ENCODE peak calls at places on chromosomes 13 and 19, in six cellular contexts. One of them, this sample, is unnamed.

GRCh38 chr13:27080018-27080948 is 91.3 kb downstream of the USP12 start:
- DNase-seq in lower lobe of right lung: no peak
- DNase-seq in left lung: no peak
- DNase-seq in fibroblast of mammary gland: no peak
- DNase-seq in MM.1S: no peak
- DNase-seq in uterus: no peak
- DNase-seq in this sample: no peak

GRCh38 chr19:35266149-35266903 is 2.4 kb upstream of the USF2 start:
- DNase-seq in lower lobe of right lung: peak
- DNase-seq in left lung: peak
- DNase-seq in fibroblast of mammary gland: no peak
- DNase-seq in MM.1S: no peak
- DNase-seq in uterus: peak
- DNase-seq in this sample: no peak

GRCh38 chr13:73715910-73716257 is 418.3 kb downstream of the KLF12 start:
- DNase-seq in lower lobe of right lung: no peak
- DNase-seq in left lung: no peak
- DNase-seq in fibroblast of mammary gland: no peak
- DNase-seq in MM.1S: peak
- DNase-seq in uterus: no peak
- DNase-seq in this sample: no peak

GRCh38 chr13:85140192-85140591 is 659.0 kb downstream of the SLITRK6 start:
- DNase-seq in lower lobe of right lung: no peak
- DNase-seq in left lung: no peak
- DNase-seq in fibroblast of mammary gland: no peak
- DNase-seq in MM.1S: no peak
- DNase-seq in uterus: no peak
- DNase-seq in this sample: no peak

GRCh38 chr13:26695891-26696311 is 64.7 kb downstream of the GPR12 start:
- DNase-seq in lower lobe of right lung: no peak
- DNase-seq in left lung: peak
- DNase-seq in fibroblast of mammary gland: no peak
- DNase-seq in MM.1S: no peak
- DNase-seq in uterus: no peak
- DNase-seq in this sample: no peak

GRCh38 chr13:110509478-110509926 is 52.0 kb downstream of the RAB20 start:
- DNase-seq in lower lobe of right lung: no peak
- DNase-seq in left lung: no peak
- DNase-seq in fibroblast of mammary gland: no peak
- DNase-seq in MM.1S: no peak
- DNase-seq in uterus: no peak
- DNase-seq in this sample: no peak

GRCh38 chr19:49879243-49879960 is 1.9 kb downstream of the TBC1D17 start:
- DNase-seq in lower lobe of right lung: peak
- DNase-seq in left lung: peak
- DNase-seq in fibroblast of mammary gland: no peak
- DNase-seq in MM.1S: no peak
- DNase-seq in uterus: peak
- DNase-seq in this sample: no peak

GRCh38 chr13:104181526-104182231 is 1115.5 kb upstream of the SLC10A2 start:
- DNase-seq in lower lobe of right lung: no peak
- DNase-seq in left lung: no peak
- DNase-seq in fibroblast of mammary gland: no peak
- DNase-seq in MM.1S: no peak
- DNase-seq in uterus: no peak
- DNase-seq in this sample: no peak

GRCh38 chr13:49810825-49811526 is 18.5 kb upstream of the KPNA3 start:
- DNase-seq in lower lobe of right lung: no peak
- DNase-seq in left lung: no peak
- DNase-seq in fibroblast of mammary gland: peak
- DNase-seq in MM.1S: no peak
- DNase-seq in uterus: no peak
- DNase-seq in this sample: no peak

GRCh38 chr13:97588993-97589392 is 155.0 kb downstream of the RAP2A start:
- DNase-seq in lower lobe of right lung: no peak
- DNase-seq in left lung: no peak
- DNase-seq in fibroblast of mammary gland: no peak
- DNase-seq in MM.1S: no peak
- DNase-seq in uterus: no peak
- DNase-seq in this sample: no peak
- TF ChIP-seq CTCF in lower lobe of right lung: no peak
- TF ChIP-seq CTCF in left lung: no peak
- TF ChIP-seq CTCF in fibroblast of mammary gland: no peak
- TF ChIP-seq CTCF in MM.1S: no peak
- TF ChIP-seq CTCF in uterus: no peak
- TF ChIP-seq CTCF in this sample: no peak

GRCh38 chr13:40109324-40109958 is 454.0 kb downstream of the COG6 start:
- DNase-seq in lower lobe of right lung: no peak
- DNase-seq in left lung: no peak
- DNase-seq in fibroblast of mammary gland: peak
- DNase-seq in MM.1S: no peak
- DNase-seq in uterus: peak
- DNase-seq in this sample: no peak
- H3K4me3 ChIP-seq in lower lobe of right lung: no peak
- H3K4me3 ChIP-seq in left lung: no peak
- H3K4me3 ChIP-seq in fibroblast of mammary gland: peak
- H3K4me3 ChIP-seq in MM.1S: no peak
- H3K4me3 ChIP-seq in uterus: no peak
- H3K4me3 ChIP-seq in this sample: no peak

GRCh38 chr19:19663292-19664120 is at the start of gene ATP13A1:
- DNase-seq in lower lobe of right lung: peak
- DNase-seq in left lung: peak
- DNase-seq in fibroblast of mammary gland: peak
- DNase-seq in MM.1S: peak
- DNase-seq in uterus: peak
- DNase-seq in this sample: peak
- TF ChIP-seq CTCF in lower lobe of right lung: no peak
- TF ChIP-seq CTCF in left lung: no peak
- TF ChIP-seq CTCF in fibroblast of mammary gland: no peak
- TF ChIP-seq CTCF in MM.1S: peak
- TF ChIP-seq CTCF in uterus: no peak
- TF ChIP-seq CTCF in this sample: peak

GRCh38 chr19:1491849-1492170 is 829 bp downstream of the REEP6 start:
- DNase-seq in lower lobe of right lung: no peak
- DNase-seq in left lung: no peak
- DNase-seq in fibroblast of mammary gland: no peak
- DNase-seq in MM.1S: no peak
- DNase-seq in uterus: no peak
- DNase-seq in this sample: no peak
- H3K4me3 ChIP-seq in lower lobe of right lung: peak
- H3K4me3 ChIP-seq in left lung: no peak
- H3K4me3 ChIP-seq in fibroblast of mammary gland: no peak
- H3K4me3 ChIP-seq in MM.1S: no peak
- H3K4me3 ChIP-seq in uterus: no peak
- H3K4me3 ChIP-seq in this sample: no peak

DNA sequence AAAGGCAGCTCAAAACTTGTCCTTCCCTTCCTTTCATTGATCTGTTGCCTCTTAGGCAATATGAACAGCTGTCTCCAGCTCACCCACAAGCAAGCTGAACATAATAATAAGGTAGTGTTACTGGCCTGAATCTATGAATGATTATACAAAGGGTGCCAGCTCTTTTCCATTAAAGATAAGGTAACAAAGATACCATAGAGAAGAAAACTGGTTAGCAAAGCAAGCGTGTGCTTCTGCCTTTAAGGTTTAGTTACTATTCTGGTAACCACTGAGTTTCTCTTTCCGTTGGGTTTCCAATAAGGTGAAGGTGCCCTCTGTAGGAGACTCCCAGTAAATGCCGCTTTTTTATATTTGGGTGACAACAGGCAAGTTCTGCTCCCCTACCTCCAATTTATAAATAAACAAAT is 12.1 kb upstream of the DACH1 start:
- DNase-seq in lower lobe of right lung: no peak
- DNase-seq in left lung: no peak
- DNase-seq in fibroblast of mammary gland: no peak
- DNase-seq in MM.1S: peak
- DNase-seq in uterus: no peak
- DNase-seq in this sample: peak
- TF ChIP-seq CTCF in lower lobe of right lung: peak
- TF ChIP-seq CTCF in left lung: peak
- TF ChIP-seq CTCF in fibroblast of mammary gland: peak
- TF ChIP-seq CTCF in MM.1S: peak
- TF ChIP-seq CTCF in uterus: peak
- TF ChIP-seq CTCF in this sample: peak

DNA sequence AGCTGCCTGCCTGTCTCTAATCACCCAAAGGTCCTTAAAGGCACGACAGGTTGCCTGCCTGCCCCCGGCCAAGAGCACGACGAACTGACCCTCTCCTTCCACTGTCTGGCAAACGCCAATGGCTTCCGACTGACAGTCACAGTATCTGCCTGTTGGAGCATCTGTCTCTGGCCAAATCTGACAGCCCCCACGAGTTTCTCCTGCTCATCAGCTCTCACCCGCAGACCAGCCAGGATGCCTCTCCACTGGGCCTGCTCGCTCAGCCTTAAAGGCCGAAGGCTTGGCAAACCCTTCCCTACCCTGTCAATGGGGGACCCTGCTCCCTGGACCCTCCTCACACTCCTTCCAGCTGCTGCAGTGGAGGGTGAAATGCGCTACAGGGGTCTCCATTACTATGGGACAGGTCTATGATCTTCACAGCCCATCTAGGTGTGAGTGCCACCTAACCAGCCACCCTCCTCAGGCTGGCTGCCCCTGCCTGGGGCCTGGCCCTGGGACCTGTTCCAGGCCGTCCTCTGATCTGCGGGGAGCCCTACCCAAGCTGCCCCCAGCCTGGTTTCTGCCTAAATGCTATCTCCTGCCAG is 932 bp downstream of the FAM83E start:
- DNase-seq in lower lobe of right lung: no peak
- DNase-seq in left lung: no peak
- DNase-seq in fibroblast of mammary gland: no peak
- DNase-seq in MM.1S: no peak
- DNase-seq in uterus: no peak
- DNase-seq in this sample: peak
- H3K4me3 ChIP-seq in lower lobe of right lung: peak
- H3K4me3 ChIP-seq in left lung: peak
- H3K4me3 ChIP-seq in fibroblast of mammary gland: no peak
- H3K4me3 ChIP-seq in MM.1S: no peak
- H3K4me3 ChIP-seq in uterus: no peak
- H3K4me3 ChIP-seq in this sample: no peak

GRCh38 chr19:47813995-47814328 is 7.8 kb upstream of the CRX start:
- DNase-seq in lower lobe of right lung: no peak
- DNase-seq in left lung: no peak
- DNase-seq in fibroblast of mammary gland: no peak
- DNase-seq in MM.1S: no peak
- DNase-seq in uterus: no peak
- DNase-seq in this sample: no peak
- TF ChIP-seq CTCF in lower lobe of right lung: no peak
- TF ChIP-seq CTCF in left lung: no peak
- TF ChIP-seq CTCF in fibroblast of mammary gland: no peak
- TF ChIP-seq CTCF in MM.1S: no peak
- TF ChIP-seq CTCF in uterus: no peak
- TF ChIP-seq CTCF in this sample: no peak

GRCh38 chr19:14383898-14384669 is 2.8 kb downstream of the ADGRE5 start:
- DNase-seq in lower lobe of right lung: peak
- DNase-seq in left lung: no peak
- DNase-seq in fibroblast of mammary gland: peak
- DNase-seq in MM.1S: no peak
- DNase-seq in uterus: peak
- DNase-seq in this sample: peak

GRCh38 chr19:14381689-14382474 is 638 bp downstream of the ADGRE5 start:
- DNase-seq in lower lobe of right lung: peak
- DNase-seq in left lung: peak
- DNase-seq in fibroblast of mammary gland: peak
- DNase-seq in MM.1S: no peak
- DNase-seq in uterus: peak
- DNase-seq in this sample: peak

GRCh38 chr19:14383556-14383897 is 2.3 kb downstream of the ADGRE5 start:
- DNase-seq in lower lobe of right lung: no peak
- DNase-seq in left lung: no peak
- DNase-seq in fibroblast of mammary gland: peak
- DNase-seq in MM.1S: no peak
- DNase-seq in uterus: peak
- DNase-seq in this sample: no peak

GRCh38 chr19:14390548-14390947 is 9.3 kb downstream of the ADGRE5 start:
- DNase-seq in lower lobe of right lung: no peak
- DNase-seq in left lung: no peak
- DNase-seq in fibroblast of mammary gland: no peak
- DNase-seq in MM.1S: no peak
- DNase-seq in uterus: no peak
- DNase-seq in this sample: no peak

GRCh38 chr19:14385492-14385891 is 4.2 kb downstream of the ADGRE5 start:
- DNase-seq in lower lobe of right lung: no peak
- DNase-seq in left lung: no peak
- DNase-seq in fibroblast of mammary gland: no peak
- DNase-seq in MM.1S: no peak
- DNase-seq in uterus: no peak
- DNase-seq in this sample: peak
- H3K4me3 ChIP-seq in lower lobe of right lung: peak
- H3K4me3 ChIP-seq in left lung: no peak
- H3K4me3 ChIP-seq in fibroblast of mammary gland: no peak
- H3K4me3 ChIP-seq in MM.1S: no peak
- H3K4me3 ChIP-seq in uterus: no peak
- H3K4me3 ChIP-seq in this sample: peak

This sample was measured in GM12865.